ENCODE peak calls at places on chromosomes 12 and 14, in nine cellular contexts. One of them, this sample, is unnamed. For H3K27me3, the result is how much of the 10 kb centered on the place peaks cover.

GRCh38 chr12:14417717-14418116 is 52.2 kb downstream of the ATF7IP start:
- DNase-seq in ovary: no peak
- DNase-seq in AG04450: peak
- DNase-seq in Panc1: no peak
- DNase-seq in cardiac muscle cell: peak
- DNase-seq in HL-60: peak
- DNase-seq in gastrocnemius medialis: peak
- DNase-seq in pancreas: peak
- DNase-seq in uterus: peak
- DNase-seq in this sample: peak

GRCh38 chr14:96482986-96483385 is 19.2 kb upstream of the PAPOLA start:
- DNase-seq in Panc1: no peak
- DNase-seq in AG04450: no peak
- DNase-seq in gastrocnemius medialis: no peak
- DNase-seq in uterus: no peak
- DNase-seq in HL-60: no peak
- DNase-seq in ovary: no peak
- DNase-seq in cardiac muscle cell: no peak
- DNase-seq in pancreas: no peak
- DNase-seq in this sample: no peak

GRCh38 chr12:31235868-31236395 is 90.0 kb downstream of the SINHCAF start:
- DNase-seq in gastrocnemius medialis: no peak
- DNase-seq in ovary: no peak
- DNase-seq in uterus: no peak
- DNase-seq in pancreas: no peak
- DNase-seq in AG04450: no peak
- DNase-seq in HL-60: no peak
- DNase-seq in cardiac muscle cell: no peak
- DNase-seq in Panc1: no peak
- DNase-seq in this sample: no peak

GRCh38 chr12:52759218-52759617 is 17.9 kb downstream of the KRT76 start:
- DNase-seq in uterus: no peak
- DNase-seq in HL-60: no peak
- DNase-seq in AG04450: no peak
- DNase-seq in gastrocnemius medialis: no peak
- DNase-seq in Panc1: no peak
- DNase-seq in pancreas: no peak
- DNase-seq in cardiac muscle cell: no peak
- DNase-seq in ovary: no peak
- DNase-seq in this sample: no peak

GRCh38 chr14:56816575-56817391 is 6.5 kb upstream of the OTX2 start:
- DNase-seq in ovary: no peak
- DNase-seq in AG04450: no peak
- DNase-seq in cardiac muscle cell: peak
- DNase-seq in HL-60: no peak
- DNase-seq in Panc1: no peak
- DNase-seq in gastrocnemius medialis: no peak
- DNase-seq in uterus: no peak
- DNase-seq in pancreas: no peak
- DNase-seq in this sample: no peak

GRCh38 chr14:58746261-58746660 is 108.5 kb downstream of the DACT1 start:
- DNase-seq in uterus: no peak
- DNase-seq in ovary: no peak
- DNase-seq in gastrocnemius medialis: no peak
- DNase-seq in cardiac muscle cell: no peak
- DNase-seq in HL-60: no peak
- DNase-seq in AG04450: peak
- DNase-seq in pancreas: no peak
- DNase-seq in Panc1: no peak
- DNase-seq in this sample: no peak

GRCh38 chr12:56164345-56164729 is 6.2 kb downstream of the MYL6 start:
- DNase-seq in HL-60: no peak
- DNase-seq in ovary: no peak
- DNase-seq in pancreas: no peak
- DNase-seq in cardiac muscle cell: no peak
- DNase-seq in AG04450: no peak
- DNase-seq in Panc1: no peak
- DNase-seq in uterus: no peak
- DNase-seq in gastrocnemius medialis: no peak
- DNase-seq in this sample: no peak

GRCh38 chr14:102579696-102580551 is 12.5 kb upstream of the RCOR1 start:
- DNase-seq in AG04450: no peak
- DNase-seq in uterus: peak
- DNase-seq in cardiac muscle cell: no peak
- DNase-seq in pancreas: no peak
- DNase-seq in ovary: no peak
- DNase-seq in gastrocnemius medialis: no peak
- DNase-seq in Panc1: no peak
- DNase-seq in HL-60: peak
- DNase-seq in this sample: no peak

GRCh38 chr14:35725934-35726333 is 83.2 kb downstream of the RALGAPA1 start:
- DNase-seq in gastrocnemius medialis: no peak
- DNase-seq in HL-60: no peak
- DNase-seq in cardiac muscle cell: no peak
- DNase-seq in Panc1: no peak
- DNase-seq in AG04450: no peak
- DNase-seq in uterus: no peak
- DNase-seq in ovary: no peak
- DNase-seq in pancreas: no peak
- DNase-seq in this sample: no peak

GRCh38 chr14:37497422-37497821 is 97.6 kb downstream of the FOXA1 start:
- DNase-seq in HL-60: no peak
- DNase-seq in pancreas: no peak
- DNase-seq in gastrocnemius medialis: no peak
- DNase-seq in AG04450: no peak
- DNase-seq in uterus: no peak
- DNase-seq in Panc1: no peak
- DNase-seq in cardiac muscle cell: no peak
- DNase-seq in ovary: no peak
- DNase-seq in this sample: no peak

GRCh38 chr14:37490607-37491006 is 104.4 kb downstream of the FOXA1 start:
- DNase-seq in AG04450: no peak
- DNase-seq in HL-60: no peak
- DNase-seq in Panc1: no peak
- DNase-seq in pancreas: no peak
- DNase-seq in ovary: no peak
- DNase-seq in cardiac muscle cell: no peak
- DNase-seq in gastrocnemius medialis: no peak
- DNase-seq in uterus: no peak
- DNase-seq in this sample: no peak

GRCh38 chr14:37491076-37491475 is 104.0 kb downstream of the FOXA1 start:
- DNase-seq in pancreas: no peak
- DNase-seq in cardiac muscle cell: no peak
- DNase-seq in gastrocnemius medialis: no peak
- DNase-seq in Panc1: no peak
- DNase-seq in ovary: no peak
- DNase-seq in AG04450: no peak
- DNase-seq in HL-60: no peak
- DNase-seq in uterus: no peak
- DNase-seq in this sample: no peak

GRCh38 chr14:37493606-37494005 is 101.4 kb downstream of the FOXA1 start:
- DNase-seq in ovary: no peak
- DNase-seq in HL-60: no peak
- DNase-seq in gastrocnemius medialis: no peak
- DNase-seq in Panc1: no peak
- DNase-seq in pancreas: no peak
- DNase-seq in cardiac muscle cell: no peak
- DNase-seq in uterus: no peak
- DNase-seq in AG04450: no peak
- DNase-seq in this sample: no peak
- H3K27ac ChIP-seq in ovary: no peak
- H3K27ac ChIP-seq in HL-60: no peak
- H3K27ac ChIP-seq in gastrocnemius medialis: no peak
- H3K27ac ChIP-seq in Panc1: no peak
- H3K27ac ChIP-seq in pancreas: no peak
- H3K27ac ChIP-seq in cardiac muscle cell: no peak
- H3K27ac ChIP-seq in uterus: no peak
- H3K27ac ChIP-seq in AG04450: no peak
- H3K27ac ChIP-seq in this sample: no peak

GRCh38 chr14:103753809-103754208 is 38.2 kb downstream of the ZFYVE21 start:
- DNase-seq in uterus: no peak
- DNase-seq in pancreas: no peak
- DNase-seq in ovary: no peak
- DNase-seq in HL-60: no peak
- DNase-seq in cardiac muscle cell: no peak
- DNase-seq in Panc1: no peak
- DNase-seq in AG04450: no peak
- DNase-seq in gastrocnemius medialis: no peak
- DNase-seq in this sample: no peak

GRCh38 chr14:103749452-103749851 is 33.8 kb downstream of the ZFYVE21 start:
- DNase-seq in Panc1: no peak
- DNase-seq in HL-60: no peak
- DNase-seq in AG04450: no peak
- DNase-seq in ovary: no peak
- DNase-seq in uterus: no peak
- DNase-seq in pancreas: no peak
- DNase-seq in cardiac muscle cell: no peak
- DNase-seq in gastrocnemius medialis: no peak
- DNase-seq in this sample: no peak

GRCh38 chr14:103748539-103748867 is 32.9 kb downstream of the ZFYVE21 start:
- DNase-seq in HL-60: no peak
- DNase-seq in AG04450: no peak
- DNase-seq in pancreas: no peak
- DNase-seq in ovary: no peak
- DNase-seq in cardiac muscle cell: no peak
- DNase-seq in uterus: no peak
- DNase-seq in Panc1: no peak
- DNase-seq in gastrocnemius medialis: no peak
- DNase-seq in this sample: no peak

GRCh38 chr14:103746706-103747105 is 31.1 kb downstream of the ZFYVE21 start:
- DNase-seq in AG04450: no peak
- DNase-seq in pancreas: no peak
- DNase-seq in HL-60: no peak
- DNase-seq in uterus: no peak
- DNase-seq in gastrocnemius medialis: no peak
- DNase-seq in Panc1: no peak
- DNase-seq in ovary: no peak
- DNase-seq in cardiac muscle cell: no peak
- DNase-seq in this sample: no peak

DNA sequence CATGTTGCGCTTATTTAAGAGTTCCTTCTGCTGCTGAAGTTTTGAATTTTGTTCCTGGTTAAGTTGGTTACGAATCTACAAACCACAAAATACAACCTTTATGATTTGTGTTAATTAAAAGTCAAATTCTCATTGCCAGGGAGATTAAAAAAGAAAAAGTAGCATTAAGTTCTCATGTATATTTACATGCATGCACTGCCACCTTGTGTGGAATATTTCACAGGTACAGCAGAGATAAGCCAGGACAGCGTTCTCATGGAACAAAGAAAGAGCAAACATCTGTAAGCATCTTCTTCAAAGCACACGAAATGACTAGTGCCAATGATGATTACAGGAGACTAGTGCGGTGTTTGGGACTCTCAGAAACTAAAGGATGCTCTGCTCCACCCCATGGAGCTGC is 34.2 kb downstream of the ZFYVE21 start:
- DNase-seq in ovary: no peak
- DNase-seq in pancreas: no peak
- DNase-seq in AG04450: no peak
- DNase-seq in gastrocnemius medialis: no peak
- DNase-seq in uterus: no peak
- DNase-seq in HL-60: no peak
- DNase-seq in Panc1: no peak
- DNase-seq in cardiac muscle cell: no peak
- DNase-seq in this sample: no peak
- TF ChIP-seq CTCF in ovary: no peak
- TF ChIP-seq CTCF in pancreas: no peak
- TF ChIP-seq CTCF in AG04450: no peak
- TF ChIP-seq CTCF in gastrocnemius medialis: no peak
- TF ChIP-seq CTCF in uterus: no peak
- TF ChIP-seq CTCF in HL-60: no peak
- TF ChIP-seq CTCF in Panc1: no peak
- TF ChIP-seq CTCF in cardiac muscle cell: no peak
- TF ChIP-seq CTCF in this sample: no peak

DNA sequence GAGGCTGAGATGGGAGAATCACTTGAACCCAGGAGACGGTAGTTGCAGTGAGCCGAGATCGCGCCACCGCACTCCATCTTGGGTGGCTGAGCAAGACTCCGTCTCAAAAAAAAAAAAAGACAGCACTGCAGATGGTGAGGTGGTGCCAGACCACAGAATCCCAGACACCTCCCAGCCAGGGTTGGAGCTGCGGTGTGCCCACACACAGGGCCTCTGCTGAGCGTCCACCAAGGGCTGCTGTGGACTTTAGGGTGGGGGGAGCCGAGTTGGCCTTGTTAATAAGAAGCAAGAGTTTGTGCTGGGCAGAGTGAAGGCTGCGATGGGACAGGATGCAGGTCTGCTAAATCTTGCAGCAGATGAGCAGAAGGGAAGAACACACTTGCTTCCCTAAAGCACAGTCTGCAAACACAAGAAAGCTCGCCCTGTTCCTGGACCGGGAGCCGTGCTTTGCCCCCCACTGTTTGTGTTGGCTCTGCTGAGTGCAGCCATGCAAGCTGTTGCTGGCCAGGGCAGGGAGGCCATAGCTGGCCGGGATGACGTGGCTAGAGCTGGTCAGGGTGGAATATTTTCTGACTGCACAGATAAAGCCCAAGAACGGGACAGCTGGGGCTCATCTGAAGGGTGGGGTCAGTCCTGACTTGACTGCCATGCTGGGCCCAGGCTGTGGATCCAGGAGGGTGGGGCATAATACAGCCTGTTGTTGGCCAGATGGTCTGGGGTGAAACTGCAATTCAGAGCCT is 14.4 kb downstream of the KMT5A start:
- DNase-seq in Panc1: no peak
- DNase-seq in pancreas: no peak
- DNase-seq in cardiac muscle cell: no peak
- DNase-seq in uterus: peak
- DNase-seq in gastrocnemius medialis: no peak
- DNase-seq in HL-60: no peak
- DNase-seq in AG04450: no peak
- DNase-seq in ovary: peak
- DNase-seq in this sample: no peak
- H3K27me3 ChIP-seq in Panc1: under half
- H3K27me3 ChIP-seq in pancreas: under half
- H3K27me3 ChIP-seq in cardiac muscle cell: under half
- H3K27me3 ChIP-seq in uterus: under half
- H3K27me3 ChIP-seq in gastrocnemius medialis: under half
- H3K27me3 ChIP-seq in HL-60: under half
- H3K27me3 ChIP-seq in AG04450: under half
- H3K27me3 ChIP-seq in ovary: under half
- H3K27me3 ChIP-seq in this sample: under half

DNA sequence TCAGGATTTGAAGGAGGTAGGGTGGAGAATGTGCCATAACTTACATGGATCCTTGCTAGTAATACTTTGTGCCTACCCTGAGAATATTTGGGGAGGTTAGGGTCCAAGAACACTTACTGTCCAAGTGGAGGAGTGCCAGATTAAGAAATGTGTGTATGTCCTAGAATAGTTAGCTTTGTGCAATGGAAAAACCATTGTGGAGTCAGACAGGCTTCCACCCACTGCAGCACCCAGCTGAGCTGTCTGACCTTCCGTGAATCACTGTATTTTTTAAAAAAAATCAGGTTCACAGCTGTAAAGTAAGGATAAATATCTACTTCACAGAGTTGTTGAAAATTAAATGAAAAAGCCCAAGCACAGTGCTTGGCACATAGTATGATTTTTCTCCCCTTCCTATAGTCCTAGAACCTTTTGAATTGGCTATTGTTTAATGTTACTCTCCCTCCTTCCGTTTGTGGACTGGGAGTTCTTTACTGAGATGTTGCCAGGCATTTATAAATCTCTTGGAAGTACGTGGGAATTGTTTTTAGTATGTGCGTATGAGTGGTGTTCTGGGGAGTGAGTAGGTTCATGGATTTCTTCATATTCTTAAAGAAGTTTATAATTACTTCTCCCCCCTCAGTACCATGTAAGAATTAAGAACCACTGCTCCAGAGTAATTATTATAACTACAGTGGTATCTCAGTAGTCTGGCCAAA is 9.2 kb downstream of the RAB21 start:
- DNase-seq in ovary: no peak
- DNase-seq in cardiac muscle cell: no peak
- DNase-seq in pancreas: no peak
- DNase-seq in AG04450: no peak
- DNase-seq in uterus: no peak
- DNase-seq in gastrocnemius medialis: no peak
- DNase-seq in HL-60: no peak
- DNase-seq in Panc1: no peak
- DNase-seq in this sample: no peak
- H3K27ac ChIP-seq in ovary: no peak
- H3K27ac ChIP-seq in cardiac muscle cell: no peak
- H3K27ac ChIP-seq in pancreas: no peak
- H3K27ac ChIP-seq in AG04450: no peak
- H3K27ac ChIP-seq in uterus: peak
- H3K27ac ChIP-seq in gastrocnemius medialis: no peak
- H3K27ac ChIP-seq in HL-60: no peak
- H3K27ac ChIP-seq in Panc1: no peak
- H3K27ac ChIP-seq in this sample: no peak

This sample was measured in dorsolateral prefrontal cortex.